ENCODE peak calls at places on chromosomes 2 and 18, in seven cellular contexts. V is endothelial cell, G is mesothelial cell of epicardium, I is coronary artery, F is HTR-8/SVneo, A is iPS-NIHi11, K is adrenal gland. O is an unnamed sample.
A peak's percentile ranks its signal among the peaks of the same experiment; 100 is the strongest.

GRCh38 chr2:127498386-127498785 is 27.9 kb downstream of the IWS1 start:
- DNase-seq in V (no peak), G (no peak), I (no peak), F (no peak), A (no peak), K (no peak), O (no peak)

GRCh38 chr2:184468826-184469225 is 129.5 kb upstream of the ZNF804A start:
- DNase-seq in V (no peak), G (no peak), I (no peak), F (no peak), A (no peak), K (no peak), O (no peak)

GRCh38 chr2:215880970-215881369 is 132.4 kb downstream of the MREG start:
- DNase-seq in V (no peak), G (no peak), I (no peak), F (no peak), A (no peak), K (no peak), O (no peak)

GRCh38 chr2:203811491-203812221 is 55.9 kb upstream of the CTLA4 start:
- DNase-seq in V (no peak), G (no peak), I (peak; percentile 81), F (peak; percentile 66), A (no peak), K (peak; percentile 86), O (no peak)

GRCh38 chr2:36486546-36487044 is 111.4 kb downstream of the FEZ2 start:
- DNase-seq in V (no peak), G (no peak), I (no peak), F (peak; percentile 37), A (no peak), K (no peak), O (no peak)

GRCh38 chr2:172101707-172102158 is 967 bp downstream of the DLX2 start:
- DNase-seq in V (no peak), G (no peak), I (no peak), F (no peak), A (no peak), K (no peak), O (no peak)

GRCh38 chr2:195560209-195560907 is 96.7 kb upstream of the SLC39A10 start:
- DNase-seq in V (no peak), G (no peak), I (no peak), F (no peak), A (no peak), K (no peak), O (no peak)

GRCh38 chr18:75797046-75797445 is 369.5 kb upstream of the SMIM21 start:
- DNase-seq in V (no peak), G (no peak), I (no peak), F (no peak), A (no peak), K (no peak), O (no peak)

GRCh38 chr2:48345176-48345575 is 184.8 kb upstream of the STON1 start:
- DNase-seq in V (no peak), G (no peak), I (no peak), F (no peak), A (no peak), K (no peak), O (no peak)

GRCh38 chr18:427005-427404 is 73.5 kb downstream of the COLEC12 start:
- DNase-seq in V (no peak), G (no peak), I (no peak), F (peak; percentile 40), A (no peak), K (no peak), O (no peak)

GRCh38 chr2:181371782-181372292 is 85.3 kb upstream of the ITGA4 start:
- DNase-seq in V (no peak), G (no peak), I (no peak), F (peak; percentile 3), A (no peak), K (no peak), O (no peak)

GRCh38 chr2:26696352-26696816 is 3.9 kb downstream of the KCNK3 start:
- DNase-seq in V (no peak), G (no peak), I (no peak), F (peak; percentile 83), A (peak; percentile 49), K (peak; percentile 96), O (no peak)

GRCh38 chr2:151841025-151841424 is 12.8 kb upstream of the ARL5A start:
- DNase-seq in V (no peak), G (no peak), I (no peak), F (no peak), A (no peak), K (no peak), O (no peak)

GRCh38 chr2:150075831-150076230 is 411.6 kb downstream of the RND3 start:
- DNase-seq in V (no peak), G (no peak), I (no peak), F (peak; percentile 5), A (no peak), K (no peak), O (no peak)

GRCh38 chr2:229901819-229902218 is 20.0 kb downstream of the TRIP12 start:
- DNase-seq in V (no peak), G (no peak), I (no peak), F (peak; percentile 48), A (peak; percentile 17), K (peak; percentile 50), O (no peak)

GRCh38 chr18:62979172-62979571 is 263.8 kb downstream of the PHLPP1 start:
- DNase-seq in V (no peak), G (no peak), I (no peak), F (no peak), A (no peak), K (no peak), O (no peak)

GRCh38 chr18:60020107-60020925 is 120.5 kb downstream of the PMAIP1 start:
- DNase-seq in V (no peak), G (no peak), I (no peak), F (no peak), A (no peak), K (no peak), O (no peak)

GRCh38 chr2:158797963-158798700 is 3.0 kb downstream of the DAPL1 start:
- DNase-seq in V (no peak), G (no peak), I (no peak), F (no peak), A (no peak), K (no peak), O (no peak)

GRCh38 chr2:239636808-239637207 is 236.0 kb upstream of the HDAC4 start:
- DNase-seq in V (no peak), G (no peak), I (no peak), F (no peak), A (no peak), K (no peak), O (no peak)

GRCh38 chr2:1643220-1643619 is 101.1 kb downstream of the PXDN start:
- DNase-seq in V (no peak), G (no peak), I (peak; percentile 75), F (no peak), A (no peak), K (no peak), O (no peak)

GRCh38 chr2:29703336-29703735 is 218.1 kb downstream of the ALK start:
- DNase-seq in V (no peak), G (no peak), I (no peak), F (no peak), A (no peak), K (no peak), O (no peak)

GRCh38 chr2:79984476-79984875 is 320.1 kb downstream of the LRRTM1 start:
- DNase-seq in V (no peak), G (no peak), I (no peak), F (no peak), A (no peak), K (no peak), O (no peak)

GRCh38 chr2:193542762-193543161 is 1348.0 kb upstream of the TMEFF2 start:
- DNase-seq in V (no peak), G (no peak), I (no peak), F (no peak), A (no peak), K (no peak), O (no peak)

GRCh38 chr2:142190805-142191204 is 60.0 kb upstream of the LRP1B start:
- DNase-seq in V (no peak), G (no peak), I (no peak), F (peak; percentile 9), A (no peak), K (no peak), O (no peak)

GRCh38 chr2:239736358-239737143 is 288.6 kb downstream of the NDUFA10 start:
- DNase-seq in V (no peak), G (no peak), I (no peak), F (no peak), A (no peak), K (no peak), O (peak; percentile 39)

GRCh38 chr18:73891572-73892421 is 255.8 kb downstream of the FBXO15 start:
- DNase-seq in V (peak; percentile 24), G (no peak), I (no peak), F (no peak), A (peak; percentile 77), K (no peak), O (peak; percentile 72)

GRCh38 chr2:218569661-218570500 is 1.2 kb downstream of the CNOT9 start:
- DNase-seq in V (no peak), G (no peak), I (no peak), F (peak; percentile 9), A (no peak), K (peak; percentile 49), O (no peak)

GRCh38 chr2:173978447-173978846 is 13.3 kb upstream of the SP3 start:
- DNase-seq in V (no peak), G (no peak), I (no peak), F (no peak), A (no peak), K (no peak), O (no peak)

GRCh38 chr18:45606007-45606406 is 9.3 kb upstream of the SLC14A2 start:
- DNase-seq in V (no peak), G (no peak), I (no peak), F (no peak), A (no peak), K (no peak), O (no peak)

GRCh38 chr2:194954216-194954615 is 702.8 kb upstream of the SLC39A10 start:
- DNase-seq in V (no peak), G (no peak), I (no peak), F (no peak), A (no peak), K (no peak), O (no peak)

GRCh38 chr2:170715062-170715931 is at the start of gene SP5:
- DNase-seq in V (peak; percentile 59), G (peak; percentile 81), I (no peak), F (peak; percentile 35), A (peak; percentile 74), K (peak; percentile 90), O (peak; percentile 66)

GRCh38 chr2:196277002-196277401 is 105.6 kb upstream of the STK17B start:
- DNase-seq in V (no peak), G (no peak), I (no peak), F (no peak), A (peak; percentile 30), K (no peak), O (no peak)

GRCh38 chr18:62778976-62779869 is 63.9 kb downstream of the PHLPP1 start:
- DNase-seq in V (no peak), G (no peak), I (no peak), F (no peak), A (no peak), K (no peak), O (no peak)

GRCh38 chr2:181772777-181773176 is 92.5 kb upstream of the NEUROD1 start:
- DNase-seq in V (no peak), G (no peak), I (no peak), F (no peak), A (no peak), K (no peak), O (no peak)

GRCh38 chr2:128408349-128409305 is 90.0 kb upstream of the HS6ST1 start:
- DNase-seq in V (peak; percentile 57), G (peak; percentile 34), I (peak; percentile 70), F (peak; percentile 41), A (no peak), K (no peak), O (no peak)

GRCh38 chr2:110853516-110853915 is 121.1 kb downstream of the ACOXL start:
- DNase-seq in V (peak; percentile 58), G (no peak), I (no peak), F (peak; percentile 31), A (peak; percentile 59), K (no peak), O (peak; percentile 65)

GRCh38 chr2:136441979-136442378 is 323.4 kb upstream of the THSD7B start:
- DNase-seq in V (no peak), G (no peak), I (no peak), F (no peak), A (peak; percentile 26), K (no peak), O (no peak)

GRCh38 chr2:19543271-19544019 is 185.0 kb upstream of the OSR1 start:
- DNase-seq in V (no peak), G (no peak), I (no peak), F (no peak), A (no peak), K (no peak), O (no peak)

O was measured in WTC11.